ENCODE peak calls at places on chromosomes 7 and 10, in ten cellular contexts. B is suprapubic skin, I is ovary, K is SK-N-SH, F is A549, Q is sigmoid colon, G is stomach, D is K562, L is HepG2, J is H1. C is an unnamed sample. For H3K4me1, the result is how much of the 10 kb centered on the place peaks cover.

GRCh38 chr7:98963305-98963704 is 85.0 kb downstream of the TRRAP start:
- DNase-seq in B (no peak), I (no peak), K (no peak), F (no peak), Q (no peak), G (no peak), D (no peak), L (no peak), J (no peak), C (no peak)

GRCh38 chr7:23594879-23595604 is 2.1 kb upstream of the CCDC126 start:
- DNase-seq in B (no peak), I (no peak), K (no peak), F (no peak), Q (no peak), G (no peak), D (no peak), L (peak), J (no peak), C (no peak)

GRCh38 chr7:151769189-151769821 is 107.6 kb downstream of the PRKAG2 start:
- DNase-seq in B (no peak), I (no peak), K (no peak), F (no peak), Q (peak), G (no peak), D (no peak), L (no peak), J (no peak), C (no peak)

GRCh38 chr7:116630357-116630756 is 41.6 kb upstream of the MET start:
- DNase-seq in B (no peak), I (no peak), K (no peak), F (no peak), Q (no peak), G (no peak), D (no peak), L (no peak), J (no peak), C (no peak)

GRCh38 chr10:1410469-1411395 is 326.6 kb downstream of the ADARB2 start:
- DNase-seq in B (no peak), I (no peak), K (no peak), F (no peak), Q (no peak), G (peak), D (no peak), L (no peak), J (no peak), C (no peak)

GRCh38 chr7:84837405-84837804 is 349.5 kb downstream of the SEMA3D start:
- DNase-seq in B (no peak), I (no peak), K (no peak), F (no peak), Q (no peak), G (no peak), D (no peak), L (no peak), J (no peak), C (no peak)

GRCh38 chr10:103852856-103853255 is 2.5 kb downstream of the SH3PXD2A start:
- DNase-seq in B (peak), I (no peak), K (no peak), F (no peak), Q (peak), G (no peak), D (no peak), L (no peak), J (no peak), C (peak)

GRCh38 chr7:131358636-131359035 is 31.0 kb downstream of the MKLN1 start:
- DNase-seq in B (no peak), I (no peak), K (no peak), F (no peak), Q (no peak), G (no peak), D (no peak), L (no peak), J (no peak), C (no peak)

GRCh38 chr10:6347391-6347951 is 144.7 kb downstream of the PFKFB3 start:
- DNase-seq in B (no peak), I (no peak), K (no peak), F (no peak), Q (no peak), G (no peak), D (no peak), L (no peak), J (no peak), C (no peak)

GRCh38 chr7:40714338-40715052 is 579.7 kb downstream of the SUGCT start:
- DNase-seq in B (no peak), I (no peak), K (peak), F (no peak), Q (no peak), G (no peak), D (no peak), L (no peak), J (no peak), C (no peak)

GRCh38 chr10:94260455-94260854 is 102.3 kb downstream of the NOC3L start:
- DNase-seq in B (no peak), I (no peak), K (no peak), F (no peak), Q (no peak), G (no peak), D (no peak), L (no peak), J (no peak), C (no peak)

GRCh38 chr10:114199239-114199638 is 20.1 kb downstream of the TDRD1 start:
- DNase-seq in B (no peak), I (no peak), K (no peak), F (no peak), Q (no peak), G (no peak), D (no peak), L (no peak), J (no peak), C (no peak)

GRCh38 chr7:69787736-69788431 is 189.6 kb downstream of the AUTS2 start:
- DNase-seq in B (no peak), I (no peak), K (no peak), F (no peak), Q (no peak), G (no peak), D (no peak), L (no peak), J (no peak), C (no peak)

GRCh38 chr7:1130021-1130990 is 29.7 kb downstream of the ZFAND2A start:
- DNase-seq in B (no peak), I (peak), K (peak), F (no peak), Q (no peak), G (no peak), D (no peak), L (no peak), J (no peak), C (no peak)

GRCh38 chr10:6200588-6201510 is 1.9 kb upstream of the PFKFB3 start:
- DNase-seq in B (no peak), I (peak), K (peak), F (no peak), Q (peak), G (no peak), D (peak), L (peak), J (peak), C (no peak)

GRCh38 chr7:137508437-137509175 is 165.1 kb upstream of the PTN start:
- DNase-seq in B (no peak), I (no peak), K (no peak), F (no peak), Q (no peak), G (no peak), D (no peak), L (no peak), J (no peak), C (no peak)

GRCh38 chr7:91089382-91089963 is 174.8 kb upstream of the FZD1 start:
- DNase-seq in B (no peak), I (no peak), K (peak), F (peak), Q (no peak), G (no peak), D (peak), L (peak), J (no peak), C (peak)

GRCh38 chr7:91126762-91127161 is 137.5 kb upstream of the FZD1 start:
- DNase-seq in B (no peak), I (no peak), K (no peak), F (no peak), Q (no peak), G (no peak), D (no peak), L (no peak), J (no peak), C (no peak)

GRCh38 chr7:55533050-55533728 is 39.1 kb downstream of the VOPP1 start:
- DNase-seq in B (no peak), I (no peak), K (no peak), F (no peak), Q (no peak), G (no peak), D (no peak), L (no peak), J (no peak), C (peak)

GRCh38 chr10:119542990-119543813 is 683 bp upstream of the RGS10 start:
- DNase-seq in B (peak), I (peak), K (peak), F (peak), Q (peak), G (peak), D (peak), L (peak), J (no peak), C (peak)

GRCh38 chr10:129760003-129760315 is 204.1 kb downstream of the EBF3 start:
- DNase-seq in B (peak), I (no peak), K (no peak), F (no peak), Q (peak), G (peak), D (no peak), L (no peak), J (peak), C (no peak)

GRCh38 chr7:1073211-1073977 is 14.5 kb upstream of the GPER1 start:
- DNase-seq in B (no peak), I (no peak), K (no peak), F (no peak), Q (no peak), G (no peak), D (no peak), L (no peak), J (no peak), C (no peak)

GRCh38 chr10:6047847-6048246 is 14.3 kb downstream of the IL2RA start:
- DNase-seq in B (no peak), I (no peak), K (no peak), F (no peak), Q (peak), G (no peak), D (no peak), L (no peak), J (peak), C (no peak)

GRCh38 chr7:121530251-121531174 is 134.4 kb upstream of the FAM3C start:
- DNase-seq in B (no peak), I (no peak), K (no peak), F (peak), Q (no peak), G (peak), D (no peak), L (no peak), J (no peak), C (no peak)

GRCh38 chr10:117750616-117751015 is 208.1 kb downstream of the EMX2 start:
- DNase-seq in B (no peak), I (no peak), K (no peak), F (no peak), Q (no peak), G (no peak), D (no peak), L (no peak), J (peak), C (no peak)

GRCh38 chr7:13540429-13540828 is 449.0 kb downstream of the ETV1 start:
- DNase-seq in B (no peak), I (no peak), K (no peak), F (no peak), Q (no peak), G (no peak), D (no peak), L (no peak), J (no peak), C (no peak)

GRCh38 chr7:45665172-45665571 is 91.0 kb downstream of the ADCY1 start:
- DNase-seq in B (no peak), I (no peak), K (no peak), F (no peak), Q (peak), G (no peak), D (no peak), L (no peak), J (no peak), C (no peak)

GRCh38 chr10:57222129-57222528 is 861.1 kb upstream of the ZWINT start:
- DNase-seq in B (no peak), I (no peak), K (no peak), F (no peak), Q (no peak), G (no peak), D (no peak), L (no peak), J (peak), C (no peak)

GRCh38 chr10:87872828-87873227 is 9.4 kb downstream of the PTEN start:
- DNase-seq in B (no peak), I (no peak), K (no peak), F (no peak), Q (no peak), G (no peak), D (no peak), L (no peak), J (no peak), C (no peak)

GRCh38 chr7:75727881-75728592 is 10.7 kb downstream of the HIP1 start:
- DNase-seq in B (peak), I (peak), K (no peak), F (peak), Q (no peak), G (peak), D (no peak), L (peak), J (peak), C (peak)

GRCh38 chr10:72085864-72086465 is 2.4 kb downstream of the SPOCK2 start:
- DNase-seq in B (no peak), I (no peak), K (no peak), F (no peak), Q (no peak), G (no peak), D (no peak), L (no peak), J (no peak), C (no peak)
- H3K4me1 ChIP-seq in B (under half), I (under half), K (under half), F (under half), Q (under half), G (half or more), D (under half), L (half or more), J (under half), C (under half)

DNA sequence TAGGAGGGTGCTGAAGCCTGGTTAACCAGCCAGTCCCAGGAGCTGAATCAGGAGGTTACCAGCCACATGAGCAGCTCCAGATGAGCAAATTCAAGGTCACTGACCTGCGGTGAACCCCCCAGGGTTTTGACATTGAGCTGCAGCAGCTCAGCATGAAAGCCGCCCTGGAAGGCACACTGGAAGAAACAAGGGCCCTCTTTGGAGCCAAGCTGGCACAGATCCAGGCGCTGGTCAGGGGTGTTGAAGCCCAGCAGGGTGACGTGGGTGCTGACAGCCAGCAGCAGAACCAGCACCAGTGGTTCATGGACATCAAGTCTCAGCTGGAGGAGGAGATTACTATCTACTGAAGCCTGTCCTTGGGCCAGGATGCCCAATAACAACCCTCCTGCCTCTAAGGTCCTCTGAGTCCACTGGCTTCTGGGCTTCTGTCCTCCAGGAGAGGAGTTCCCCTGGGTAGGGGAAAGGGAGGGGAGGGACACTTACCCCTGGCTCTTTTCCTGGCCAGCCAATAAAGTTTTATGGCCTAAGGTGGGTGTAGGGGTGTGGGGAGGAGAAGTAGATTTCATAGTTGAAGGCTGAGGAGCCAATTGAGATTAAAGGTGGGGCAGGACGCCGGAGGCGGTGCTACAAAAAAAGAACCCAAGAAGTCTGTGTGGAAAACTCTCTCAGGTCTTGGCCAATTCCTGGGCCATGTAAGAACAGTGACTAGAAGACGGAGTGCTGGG is 29.4 kb upstream of the ATOH7 start:
- DNase-seq in B (no peak), I (no peak), K (no peak), F (no peak), Q (peak), G (no peak), D (no peak), L (peak), J (no peak), C (no peak)
- TF ChIP-seq EP300 in B (no peak), I (no peak), K (no peak), F (no peak), Q (no peak), G (no peak), D (no peak), L (no peak), J (no peak), C (no peak)

GRCh38 chr7:32762894-32763293 is 128.7 kb downstream of the KBTBD2 start:
- DNase-seq in B (no peak), I (no peak), K (no peak), F (no peak), Q (no peak), G (no peak), D (no peak), L (no peak), J (no peak), C (no peak)
- H3K27ac ChIP-seq in B (no peak), I (no peak), K (no peak), F (no peak), Q (no peak), G (no peak), D (no peak), L (no peak), J (no peak), C (no peak)

GRCh38 chr10:100731603-100732596 is 13.5 kb upstream of the PAX2 start:
- DNase-seq in B (no peak), I (no peak), K (peak), F (no peak), Q (no peak), G (no peak), D (no peak), L (no peak), J (peak), C (no peak)

GRCh38 chr10:100735345-100736143 is 9.8 kb upstream of the PAX2 start:
- DNase-seq in B (no peak), I (no peak), K (peak), F (no peak), Q (no peak), G (no peak), D (no peak), L (no peak), J (peak), C (no peak)

GRCh38 chr10:100734295-100735086 is 10.9 kb upstream of the PAX2 start:
- DNase-seq in B (no peak), I (no peak), K (peak), F (no peak), Q (no peak), G (no peak), D (no peak), L (no peak), J (peak), C (no peak)

GRCh38 chr10:100735087-100735344 is 10.4 kb upstream of the PAX2 start:
- DNase-seq in B (no peak), I (no peak), K (no peak), F (no peak), Q (no peak), G (no peak), D (no peak), L (no peak), J (no peak), C (no peak)

GRCh38 chr10:100733319-100733718 is 12.1 kb upstream of the PAX2 start:
- DNase-seq in B (no peak), I (no peak), K (no peak), F (no peak), Q (no peak), G (no peak), D (no peak), L (no peak), J (no peak), C (no peak)
- H3K4me1 ChIP-seq in B (half or more), I (under half), K (under half), F (under half), Q (under half), G (half or more), D (under half), L (under half), J (under half), C (under half)

DNA sequence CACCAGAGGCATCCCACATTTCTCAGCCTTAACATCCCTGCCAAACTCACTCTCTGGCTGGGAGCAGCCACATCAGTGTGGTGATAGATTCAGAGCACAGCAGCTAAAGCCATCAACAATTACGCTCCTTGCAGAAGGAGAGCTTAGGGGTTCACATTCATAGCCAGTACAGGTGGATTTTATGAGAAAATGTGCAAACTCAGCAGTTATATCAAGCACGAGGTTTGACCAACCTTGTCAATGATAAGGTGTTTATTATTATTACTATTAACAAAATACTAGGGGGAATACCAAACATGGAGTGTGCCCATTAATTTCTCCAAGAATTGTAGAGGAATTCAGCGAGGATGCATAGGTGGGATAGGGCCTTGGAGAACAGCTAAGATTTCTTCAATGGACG is 362.3 kb downstream of the WDR11 start:
- DNase-seq in B (no peak), I (no peak), K (no peak), F (no peak), Q (no peak), G (no peak), D (no peak), L (no peak), J (no peak), C (no peak)
- TF ChIP-seq EP300 in B (no peak), I (no peak), K (no peak), F (no peak), Q (no peak), G (no peak), D (no peak), L (no peak), J (no peak), C (no peak)

GRCh38 chr10:22570733-22571430 is 143.5 kb downstream of the PIP4K2A start:
- DNase-seq in B (no peak), I (no peak), K (no peak), F (no peak), Q (no peak), G (no peak), D (no peak), L (no peak), J (no peak), C (no peak)

GRCh38 chr10:22570234-22570633 is 144.1 kb downstream of the PIP4K2A start:
- DNase-seq in B (no peak), I (no peak), K (no peak), F (no peak), Q (no peak), G (no peak), D (no peak), L (no peak), J (no peak), C (no peak)

GRCh38 chr10:22564060-22564459 is 150.3 kb downstream of the PIP4K2A start:
- DNase-seq in B (no peak), I (no peak), K (no peak), F (no peak), Q (no peak), G (no peak), D (no peak), L (no peak), J (no peak), C (no peak)

GRCh38 chr10:22573820-22574569 is 140.4 kb downstream of the PIP4K2A start:
- DNase-seq in B (no peak), I (no peak), K (peak), F (peak), Q (no peak), G (no peak), D (peak), L (peak), J (peak), C (no peak)

DNA sequence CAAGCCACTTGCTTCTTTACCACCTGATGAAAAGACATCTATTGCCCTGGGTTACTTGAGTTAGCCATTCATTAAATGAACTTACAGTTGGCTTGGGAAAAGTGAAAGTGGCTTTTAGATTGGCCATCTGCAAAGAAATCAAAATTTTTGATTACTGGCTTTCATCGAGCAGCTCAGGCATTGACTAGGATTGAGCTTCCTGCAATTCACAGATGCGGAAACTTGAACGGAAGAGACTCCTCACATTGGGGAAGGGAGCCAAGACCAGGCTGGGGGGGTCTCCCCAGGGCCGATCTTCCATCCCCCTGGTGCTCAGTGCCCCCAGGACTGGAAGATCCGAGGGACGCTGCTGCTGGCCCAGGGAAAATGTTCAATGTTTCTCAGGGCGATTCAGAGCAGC is 145.4 kb downstream of the PIP4K2A start:
- DNase-seq in B (no peak), I (no peak), K (no peak), F (no peak), Q (no peak), G (no peak), D (no peak), L (no peak), J (no peak), C (no peak)
- H3K27ac ChIP-seq in B (no peak), I (no peak), K (no peak), F (no peak), Q (no peak), G (no peak), D (no peak), L (no peak), J (no peak), C (no peak)

C was measured in tibial nerve.